ENCODE peak calls at places on chromosomes 4 and X, in five cellular contexts. M is GM13976; B is CD4-positive, alpha-beta memory T cell; I is activated CD8-positive, alpha-beta T cell treated with anti-CD3 and anti-CD28 coated beads, Interleukin-2, amount 10 ng/mL, durations not matched to agents 7 days and 5 days; F is Jurkat, Clone E6-1. L is an unnamed sample.

GRCh38 chr4:121156822-121157769 is 7.0 kb downstream of the TNIP3 start:
- DNase-seq in F (no peak), M (peak; percentile 18), I (peak; percentile 43), B (no peak), L (no peak)

GRCh38 chr4:4491396-4491893 is 50.4 kb downstream of the STX18 start:
- DNase-seq in B (no peak), F (no peak), M (no peak), I (no peak), L (no peak)

GRCh38 chr4:26871611-26872010 is 11.0 kb downstream of the STIM2 start:
- DNase-seq in B (no peak), F (no peak), M (no peak), I (no peak), L (no peak)

GRCh38 chr4:104015680-104016079 is 295.9 kb upstream of the TACR3 start:
- DNase-seq in B (no peak), I (no peak), F (peak; percentile 9), M (no peak), L (no peak)

GRCh38 chrX:101219840-101220191 is 230 bp downstream of the DRP2 start:
- DNase-seq in M (no peak), I (no peak), F (no peak), B (no peak), L (no peak)

GRCh38 chr4:129682586-129682985 is 586.6 kb downstream of the C4orf33 start:
- DNase-seq in B (no peak), M (no peak), I (no peak), F (peak; percentile 49), L (no peak)

GRCh38 chr4:48244665-48245064 is 25.0 kb downstream of the TEC start:
- DNase-seq in I (no peak), F (no peak), B (no peak), M (no peak), L (no peak)

GRCh38 chr4:142925161-142925560 is 79.1 kb upstream of the INPP4B start:
- DNase-seq in B (no peak), F (no peak), I (no peak), M (no peak), L (no peak)

GRCh38 chr4:1576961-1577814 is 106.9 kb downstream of the FAM53A start:
- DNase-seq in M (no peak), F (no peak), I (no peak), B (no peak), L (no peak)

GRCh38 chr4:94455081-94455480 is 3.3 kb downstream of the PDLIM5 start:
- DNase-seq in I (no peak), F (no peak), M (no peak), B (no peak), L (no peak)

GRCh38 chrX:16797358-16797757 is 11.1 kb downstream of the TXLNG start:
- DNase-seq in B (no peak), I (no peak), F (no peak), M (no peak), L (no peak)

GRCh38 chr4:179145746-179146530 is 1703.7 kb upstream of the AGA start:
- DNase-seq in M (no peak), I (no peak), B (no peak), F (no peak), L (no peak)

GRCh38 chr4:57154926-57155325 is 44.7 kb upstream of the IGFBP7 start:
- DNase-seq in B (no peak), F (no peak), I (no peak), M (no peak), L (no peak)

GRCh38 chrX:149909324-149910177 is 19.8 kb upstream of the HSFX4 start:
- DNase-seq in I (peak; percentile 38), F (no peak), M (no peak), B (peak; percentile 47), L (no peak)

GRCh38 chrX:133749370-133749769 is 236.0 kb downstream of the GPC3 start:
- DNase-seq in I (peak; percentile 20), M (no peak), F (peak; percentile 82), B (peak; percentile 30), L (peak; percentile 21)

GRCh38 chrX:49172280-49172780 is 632 bp downstream of the PLP2 start:
- DNase-seq in M (peak; percentile 70), B (peak; percentile 49), I (peak; percentile 88), F (peak; percentile 32), L (peak; percentile 58)

GRCh38 chr4:1323635-1324442 is 23.2 kb upstream of the UVSSA start:
- DNase-seq in F (no peak), M (no peak), B (no peak), I (no peak), L (no peak)

GRCh38 chrX:124507276-124507675 is 160.9 kb downstream of the SH2D1A start:
- DNase-seq in I (no peak), M (no peak), B (no peak), F (no peak), L (no peak)

GRCh38 chrX:31227250-31227649 is 155.4 kb upstream of the FTHL17 start:
- DNase-seq in M (no peak), F (no peak), B (no peak), I (no peak), L (no peak)